ENCODE peak calls at places on chromosomes 1 and 21, in five cellular contexts. One of them, this sample, is unnamed.

GRCh38 chr1:95640746-95641145 is 406.7 kb downstream of the RWDD3 start:
- DNase-seq in RWPE1: no peak
- DNase-seq in fibroblast of mammary gland: no peak
- DNase-seq in HTR-8/SVneo: no peak
- DNase-seq in globus pallidus: peak
- DNase-seq in this sample: no peak

GRCh38 chr1:243939167-243939848 is 89.3 kb upstream of the AKT3 start:
- DNase-seq in RWPE1: no peak
- DNase-seq in fibroblast of mammary gland: peak
- DNase-seq in HTR-8/SVneo: no peak
- DNase-seq in globus pallidus: no peak
- DNase-seq in this sample: peak

GRCh38 chr1:155069551-155070391 is 6.2 kb downstream of the EFNA4 start:
- DNase-seq in RWPE1: no peak
- DNase-seq in fibroblast of mammary gland: no peak
- DNase-seq in HTR-8/SVneo: no peak
- DNase-seq in globus pallidus: no peak
- DNase-seq in this sample: no peak

GRCh38 chr1:56424744-56425493 is 154.4 kb downstream of the PLPP3 start:
- DNase-seq in RWPE1: peak
- DNase-seq in fibroblast of mammary gland: peak
- DNase-seq in HTR-8/SVneo: no peak
- DNase-seq in globus pallidus: no peak
- DNase-seq in this sample: peak

GRCh38 chr1:66758247-66758755 is 6.0 kb downstream of the DYNLT5 start:
- DNase-seq in RWPE1: no peak
- DNase-seq in fibroblast of mammary gland: peak
- DNase-seq in HTR-8/SVneo: no peak
- DNase-seq in globus pallidus: peak
- DNase-seq in this sample: no peak

GRCh38 chr1:40032240-40032891 is 8.2 kb upstream of the CAP1 start:
- DNase-seq in RWPE1: peak
- DNase-seq in fibroblast of mammary gland: peak
- DNase-seq in HTR-8/SVneo: peak
- DNase-seq in globus pallidus: peak
- DNase-seq in this sample: peak

GRCh38 chr1:155014709-155015508 is 12.3 kb downstream of the ZBTB7B start:
- DNase-seq in RWPE1: no peak
- DNase-seq in fibroblast of mammary gland: no peak
- DNase-seq in HTR-8/SVneo: no peak
- DNase-seq in globus pallidus: no peak
- DNase-seq in this sample: no peak

GRCh38 chr1:38772953-38773352 is 86.6 kb downstream of the RRAGC start:
- DNase-seq in RWPE1: no peak
- DNase-seq in fibroblast of mammary gland: no peak
- DNase-seq in HTR-8/SVneo: no peak
- DNase-seq in globus pallidus: no peak
- DNase-seq in this sample: no peak

GRCh38 chr1:56189946-56190920 is 389.1 kb downstream of the PLPP3 start:
- DNase-seq in RWPE1: no peak
- DNase-seq in fibroblast of mammary gland: no peak
- DNase-seq in HTR-8/SVneo: no peak
- DNase-seq in globus pallidus: peak
- DNase-seq in this sample: no peak

GRCh38 chr1:204738506-204738905 is 53.0 kb upstream of the LRRN2 start:
- DNase-seq in RWPE1: no peak
- DNase-seq in fibroblast of mammary gland: no peak
- DNase-seq in HTR-8/SVneo: no peak
- DNase-seq in globus pallidus: no peak
- DNase-seq in this sample: no peak

GRCh38 chr21:46185717-46186116 is 1.5 kb upstream of the SPATC1L start:
- DNase-seq in RWPE1: no peak
- DNase-seq in fibroblast of mammary gland: no peak
- DNase-seq in HTR-8/SVneo: no peak
- DNase-seq in globus pallidus: no peak
- DNase-seq in this sample: no peak

GRCh38 chr1:117535776-117536175 is 70.1 kb upstream of the TENT5C start:
- DNase-seq in RWPE1: no peak
- DNase-seq in fibroblast of mammary gland: no peak
- DNase-seq in HTR-8/SVneo: no peak
- DNase-seq in globus pallidus: no peak
- DNase-seq in this sample: no peak

GRCh38 chr1:11273595-11274234 is 717 bp downstream of the UBIAD1 start:
- DNase-seq in RWPE1: no peak
- DNase-seq in fibroblast of mammary gland: no peak
- DNase-seq in HTR-8/SVneo: no peak
- DNase-seq in globus pallidus: no peak
- DNase-seq in this sample: peak

GRCh38 chr1:230495891-230496385 is 69.8 kb upstream of the PGBD5 start:
- DNase-seq in RWPE1: no peak
- DNase-seq in fibroblast of mammary gland: no peak
- DNase-seq in HTR-8/SVneo: no peak
- DNase-seq in globus pallidus: no peak
- DNase-seq in this sample: no peak